ENCODE peak calls at places on chromosomes 16 and 17, in four cellular contexts. F is H9, M is IMR-90, Z is H1. J is an unnamed sample.

GRCh38 chr16:57245472-57246113 is 534 bp downstream of the ARL2BP start:
- DNase-seq in F (no peak), M (no peak), Z (no peak), J (no peak)

GRCh38 chr17:17511971-17512858 is 16.0 kb upstream of the RASD1 start:
- DNase-seq in F (no peak), M (peak), Z (no peak), J (no peak)

GRCh38 chr17:45973099-45973838 is 25.8 kb upstream of the STH start:
- DNase-seq in F (no peak), M (no peak), Z (no peak), J (no peak)

GRCh38 chr16:1309888-1310831 is 724 bp downstream of the UBE2I start:
- DNase-seq in F (no peak), M (peak), Z (no peak), J (no peak)

GRCh38 chr16:24041834-24042631 is 206.2 kb downstream of the PRKCB start:
- DNase-seq in F (peak), M (peak), Z (peak), J (peak)

GRCh38 chr17:56175299-56175935 is 22.1 kb downstream of the ANKFN1 start:
- DNase-seq in F (no peak), M (no peak), Z (no peak), J (no peak)

GRCh38 chr16:57071840-57072541 is 20.4 kb upstream of the CPNE2 start:
- DNase-seq in F (no peak), M (peak), Z (no peak), J (no peak)

GRCh38 chr17:52986056-52986662 is 827.6 kb upstream of the CA10 start:
- DNase-seq in F (no peak), M (no peak), Z (no peak), J (peak)

DNA sequence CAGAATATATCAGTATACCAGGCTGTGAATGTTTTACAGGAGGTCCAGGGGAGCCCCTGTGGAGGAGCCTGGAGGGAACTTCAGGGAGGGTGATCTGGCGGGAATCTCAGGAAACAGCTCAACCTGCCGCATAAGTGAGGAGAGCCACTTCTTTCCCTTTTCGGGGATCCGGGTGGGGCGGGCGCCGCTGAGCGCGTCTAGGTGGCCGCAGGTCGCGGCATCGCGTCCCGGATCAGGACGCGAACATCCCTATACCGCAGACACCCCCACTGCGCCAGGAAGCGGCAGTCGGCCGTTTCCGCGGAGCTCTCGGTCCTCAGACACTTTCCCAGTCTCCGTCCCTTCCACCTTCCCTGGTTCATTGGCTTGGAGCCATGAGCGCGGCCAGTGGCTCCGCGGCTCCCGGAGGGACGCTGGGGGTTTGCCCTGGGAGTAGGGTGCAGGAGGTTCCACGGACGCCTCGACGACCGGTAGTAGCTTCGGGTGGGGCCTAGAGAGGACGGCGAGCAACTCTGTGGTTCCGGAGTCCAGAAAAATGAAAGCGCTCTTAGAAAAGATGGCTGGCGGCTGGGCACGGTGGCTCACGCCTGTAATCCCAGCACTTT is 3.1 kb upstream of the ZNF764 start:
- DNase-seq in F (peak), M (no peak), Z (no peak), J (no peak)
- H2BK5ac ChIP-seq in F (no peak), M (no peak), Z (peak), J (no peak)

GRCh38 chr17:55117063-55117611 is 147.6 kb upstream of the HLF start:
- DNase-seq in F (no peak), M (no peak), Z (no peak), J (no peak)

GRCh38 chr17:55121268-55121667 is 143.5 kb upstream of the HLF start:
- DNase-seq in F (no peak), M (no peak), Z (no peak), J (no peak)

GRCh38 chr17:55114283-55114682 is 145.7 kb downstream of the STXBP4 start:
- DNase-seq in F (no peak), M (no peak), Z (no peak), J (no peak)

GRCh38 chr17:55120651-55121050 is 144.1 kb upstream of the HLF start:
- DNase-seq in F (no peak), M (no peak), Z (no peak), J (no peak)

GRCh38 chr17:55116440-55116914 is 147.9 kb downstream of the STXBP4 start:
- DNase-seq in F (no peak), M (no peak), Z (no peak), J (no peak)
- H3K56ac ChIP-seq in F (no peak), M (no peak), Z (no peak), J (no peak)

GRCh38 chr16:72921620-72922019 is 126.3 kb downstream of the ZFHX3 start:
- DNase-seq in F (no peak), M (peak), Z (no peak), J (no peak)
- H3K4me2 ChIP-seq in F (no peak), M (peak), Z (no peak), J (no peak)

GRCh38 chr17:77419547-77420475 is 279.0 kb downstream of the SEC14L1 start:
- DNase-seq in F (peak), M (peak), Z (no peak), J (peak)

GRCh38 chr17:77422104-77422782 is 281.5 kb downstream of the SEC14L1 start:
- DNase-seq in F (no peak), M (no peak), Z (no peak), J (peak)

GRCh38 chr17:77420476-77420803 is 279.7 kb downstream of the SEC14L1 start:
- DNase-seq in F (no peak), M (no peak), Z (no peak), J (no peak)

GRCh38 chr17:77420804-77421634 is 280.2 kb downstream of the SEC14L1 start:
- DNase-seq in F (peak), M (peak), Z (no peak), J (peak)

GRCh38 chr17:77421635-77421982 is 280.8 kb downstream of the SEC14L1 start:
- DNase-seq in F (no peak), M (no peak), Z (no peak), J (no peak)
- H2BK5ac ChIP-seq in F (no peak), M (peak), Z (peak), J (peak)

DNA sequence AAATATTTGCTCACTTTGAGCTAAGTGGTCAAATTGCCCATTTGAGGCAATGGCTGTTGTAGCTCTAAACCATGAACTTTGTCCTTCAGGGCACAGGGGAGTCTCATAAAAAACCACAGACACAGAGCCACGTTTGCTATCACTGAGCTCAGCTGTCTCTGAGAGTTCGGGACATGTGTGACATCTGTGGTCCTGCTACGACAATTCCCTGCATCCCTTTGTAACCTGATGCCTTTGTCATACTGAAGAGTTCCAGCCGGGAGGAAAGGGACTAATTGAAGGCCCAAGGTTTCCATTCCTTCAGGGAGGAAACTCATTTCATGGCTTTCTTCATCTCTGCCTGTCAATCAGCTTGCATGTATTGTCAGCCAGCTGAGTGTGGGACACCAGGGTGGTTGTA is 599.4 kb upstream of the CDH5 start:
- DNase-seq in F (no peak), M (no peak), Z (no peak), J (peak)
- H3K56ac ChIP-seq in F (no peak), M (no peak), Z (no peak), J (no peak)